ENCODE peak calls at places on chromosomes 3 and 15, in seven cellular contexts. Q is A549, D is HepG2, I is stomach, N is suprapubic skin, T is tibial nerve, G is esophagus muscularis mucosa. A is an unnamed sample.

GRCh38 chr3:160400631-160401150 is 1.2 kb downstream of the SMC4 start:
- DNase-seq in Q (no peak), D (no peak), I (peak; percentile 56), N (peak; percentile 80), T (no peak), G (no peak), A (peak; percentile 28)

GRCh38 chr3:4808637-4809036 is 170.6 kb upstream of the BHLHE40 start:
- DNase-seq in Q (no peak), D (no peak), I (no peak), N (no peak), T (no peak), G (no peak), A (no peak)

GRCh38 chr3:130576571-130577266 is 59.7 kb downstream of the COL6A6 start:
- DNase-seq in Q (no peak), D (no peak), I (no peak), N (no peak), T (no peak), G (no peak), A (no peak)

GRCh38 chr15:68054658-68055223 is 626 bp downstream of the PIAS1 start:
- DNase-seq in Q (peak; percentile 42), D (peak; percentile 44), I (peak; percentile 49), N (peak; percentile 88), T (peak; percentile 36), G (no peak), A (peak; percentile 62)

GRCh38 chr15:31486506-31486905 is 159.9 kb downstream of the KLF13 start:
- DNase-seq in Q (no peak), D (no peak), I (no peak), N (no peak), T (no peak), G (no peak), A (no peak)

GRCh38 chr3:61253756-61254155 is 2.5 kb upstream of the FHIT start:
- DNase-seq in Q (no peak), D (no peak), I (no peak), N (no peak), T (no peak), G (no peak), A (no peak)

GRCh38 chr3:87446849-87447387 is 170.5 kb upstream of the POU1F1 start:
- DNase-seq in Q (no peak), D (no peak), I (no peak), N (no peak), T (no peak), G (no peak), A (no peak)

GRCh38 chr15:40928975-40929729 is at the start of gene DLL4:
- DNase-seq in Q (peak; percentile 73), D (peak; percentile 54), I (peak; percentile 74), N (no peak), T (peak; percentile 12), G (no peak), A (peak; percentile 87)

GRCh38 chr3:166013073-166013679 is 176.0 kb upstream of the BCHE start:
- DNase-seq in Q (peak; percentile 46), D (peak; percentile 39), I (no peak), N (no peak), T (no peak), G (no peak), A (no peak)

GRCh38 chr15:89772933-89773583 is 3.1 kb upstream of the MESP2 start:
- DNase-seq in Q (peak; percentile 63), D (peak; percentile 47), I (no peak), N (no peak), T (no peak), G (no peak), A (no peak)

GRCh38 chr3:187567741-187568140 is 102.5 kb downstream of the SST start:
- DNase-seq in Q (no peak), D (peak; percentile 7), I (no peak), N (no peak), T (no peak), G (no peak), A (no peak)

GRCh38 chr3:126982522-126983175 is at the start of gene PLXNA1:
- DNase-seq in Q (peak; percentile 81), D (peak; percentile 44), I (peak; percentile 81), N (no peak), T (peak; percentile 38), G (no peak), A (peak; percentile 84)

GRCh38 chr15:56731571-56731970 is 1.7 kb downstream of the ZNF280D start:
- DNase-seq in Q (no peak), D (no peak), I (no peak), N (no peak), T (no peak), G (no peak), A (no peak)

GRCh38 chr3:71684752-71685151 is 40.5 kb downstream of the EIF4E3 start:
- DNase-seq in Q (no peak), D (no peak), I (no peak), N (no peak), T (peak; percentile 30), G (no peak), A (no peak)

GRCh38 chr15:40052604-40053003 is 13.6 kb upstream of the SRP14 start:
- DNase-seq in Q (no peak), D (no peak), I (no peak), N (no peak), T (no peak), G (no peak), A (peak; percentile 78)

GRCh38 chr3:69433016-69433937 is 47.4 kb upstream of the FRMD4B start:
- DNase-seq in Q (peak; percentile 6), D (no peak), I (no peak), N (no peak), T (no peak), G (no peak), A (no peak)

GRCh38 chr3:50267280-50267913 is 1.6 kb upstream of the SEMA3B start:
- DNase-seq in Q (no peak), D (no peak), I (peak; percentile 87), N (no peak), T (peak; percentile 59), G (no peak), A (peak; percentile 79)

GRCh38 chr15:81273855-81274254 is 50.1 kb downstream of the STARD5 start:
- DNase-seq in Q (no peak), D (no peak), I (no peak), N (no peak), T (no peak), G (peak; percentile 81), A (no peak)

GRCh38 chr3:138686771-138687221 is 78.2 kb downstream of the FAIM start:
- DNase-seq in Q (peak; percentile 52), D (peak; percentile 89), I (no peak), N (no peak), T (no peak), G (no peak), A (no peak)
- TF ChIP-seq EP300 in Q (no peak), D (peak; percentile 51), I (no peak), N (no peak), T (no peak), G (no peak), A (no peak)

DNA sequence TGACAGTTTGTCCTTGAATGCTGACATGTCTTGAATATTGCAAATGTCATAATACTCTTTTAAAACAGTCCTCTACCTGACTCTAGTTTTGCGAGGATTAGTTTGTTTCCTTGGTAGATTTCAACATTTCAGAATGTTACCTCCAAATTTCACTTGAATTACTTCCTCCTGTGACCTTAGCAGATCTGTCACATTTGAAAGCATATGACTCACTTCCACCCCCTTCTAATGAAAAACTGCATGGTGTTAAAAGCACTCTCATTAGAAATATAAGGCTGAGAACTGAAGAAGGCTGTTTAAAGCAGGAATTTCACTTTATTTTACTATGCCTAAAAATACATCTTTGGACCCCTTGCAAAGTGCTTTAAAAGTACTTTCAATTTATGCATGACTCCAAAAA is 598.7 kb upstream of the TGFBR2 start:
- DNase-seq in Q (no peak), D (no peak), I (no peak), N (no peak), T (no peak), G (no peak), A (no peak)
- TF ChIP-seq CTCF in Q (no peak), D (no peak), I (no peak), N (no peak), T (no peak), G (no peak), A (no peak)

GRCh38 chr3:153163349-153164008 is 1.5 kb downstream of the RAP2B start:
- DNase-seq in Q (peak; percentile 42), D (no peak), I (no peak), N (no peak), T (peak; percentile 16), G (no peak), A (no peak)

GRCh38 chr3:153162513-153163348 is 705 bp downstream of the RAP2B start:
- DNase-seq in Q (peak; percentile 48), D (no peak), I (peak; percentile 45), N (peak; percentile 80), T (peak; percentile 24), G (no peak), A (peak; percentile 43)

GRCh38 chr3:153164009-153164550 is 2.1 kb downstream of the RAP2B start:
- DNase-seq in Q (no peak), D (no peak), I (no peak), N (no peak), T (no peak), G (no peak), A (no peak)

GRCh38 chr3:153165211-153165815 is 3.3 kb downstream of the RAP2B start:
- DNase-seq in Q (no peak), D (no peak), I (no peak), N (no peak), T (no peak), G (no peak), A (no peak)

GRCh38 chr3:153166206-153166605 is 4.2 kb downstream of the RAP2B start:
- DNase-seq in Q (no peak), D (no peak), I (no peak), N (no peak), T (no peak), G (no peak), A (no peak)
- TF ChIP-seq EP300 in Q (no peak), D (no peak), I (no peak), N (no peak), T (no peak), G (no peak), A (no peak)

GRCh38 chr15:65957451-65957850 is 88.2 kb downstream of the RAB11A start:
- DNase-seq in Q (no peak), D (no peak), I (no peak), N (no peak), T (no peak), G (no peak), A (no peak)

GRCh38 chr15:65956307-65956706 is 87.0 kb downstream of the RAB11A start:
- DNase-seq in Q (no peak), D (no peak), I (no peak), N (no peak), T (no peak), G (no peak), A (no peak)

GRCh38 chr15:65953622-65954021 is 84.3 kb downstream of the RAB11A start:
- DNase-seq in Q (no peak), D (no peak), I (no peak), N (no peak), T (no peak), G (no peak), A (no peak)

GRCh38 chr15:65952425-65953053 is 83.2 kb downstream of the RAB11A start:
- DNase-seq in Q (peak; percentile 58), D (peak; percentile 11), I (no peak), N (no peak), T (no peak), G (no peak), A (no peak)

DNA sequence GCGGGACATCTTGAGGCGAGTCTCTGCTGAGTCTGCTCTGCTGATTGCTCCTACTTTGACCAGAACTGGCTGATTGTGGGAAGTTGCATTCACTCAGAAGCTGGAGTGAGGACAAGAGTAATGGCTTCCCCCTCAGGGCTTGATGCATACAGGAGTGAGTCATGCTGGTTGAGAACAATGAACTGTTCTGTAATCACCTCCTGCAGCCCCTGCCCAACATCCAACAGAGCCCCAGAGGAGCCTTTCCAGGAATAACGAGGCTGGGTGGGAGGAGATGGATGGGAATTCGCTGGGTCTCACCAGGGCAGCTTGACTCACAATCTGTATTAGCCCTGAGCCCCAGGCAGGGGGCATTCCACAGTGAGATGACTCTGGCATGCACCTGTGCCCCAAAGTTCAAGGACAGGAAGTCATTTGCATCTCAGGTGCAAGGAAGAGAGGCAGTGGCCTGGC is 85.0 kb downstream of the RAB11A start:
- DNase-seq in Q (peak; percentile 35), D (no peak), I (no peak), N (no peak), T (no peak), G (no peak), A (no peak)
- TF ChIP-seq CTCF in Q (no peak), D (no peak), I (no peak), N (no peak), T (no peak), G (no peak), A (no peak)